ENCODE peak calls at places on chromosomes 13 and 19, in seven cellular contexts. One of them, this sample, is unnamed.

GRCh38 chr13:60358453-60358852 is 38.6 kb upstream of the TDRD3 start:
- DNase-seq in Panc1: no peak
- DNase-seq in tibial artery: no peak
- DNase-seq in heart left ventricle: no peak
- DNase-seq in omental fat pad: no peak
- DNase-seq in mesothelial cell of epicardium: no peak
- DNase-seq in RWPE1: no peak
- DNase-seq in this sample: no peak

GRCh38 chr19:3309724-3310123 is 56.7 kb upstream of the NFIC start:
- DNase-seq in Panc1: no peak
- DNase-seq in tibial artery: no peak
- DNase-seq in heart left ventricle: no peak
- DNase-seq in omental fat pad: no peak
- DNase-seq in mesothelial cell of epicardium: no peak
- DNase-seq in RWPE1: no peak
- DNase-seq in this sample: no peak

GRCh38 chr19:3534375-3535234 is 4.4 kb upstream of the TEKTIP1 start:
- DNase-seq in Panc1: no peak
- DNase-seq in tibial artery: no peak
- DNase-seq in heart left ventricle: no peak
- DNase-seq in omental fat pad: no peak
- DNase-seq in mesothelial cell of epicardium: no peak
- DNase-seq in RWPE1: no peak
- DNase-seq in this sample: peak

GRCh38 chr19:17469092-17469370 is 1.3 kb upstream of the SLC27A1 start:
- DNase-seq in Panc1: no peak
- DNase-seq in tibial artery: no peak
- DNase-seq in heart left ventricle: no peak
- DNase-seq in omental fat pad: no peak
- DNase-seq in mesothelial cell of epicardium: no peak
- DNase-seq in RWPE1: no peak
- DNase-seq in this sample: no peak

GRCh38 chr13:26051231-26052135 is at the start of gene SHISA2:
- DNase-seq in Panc1: no peak
- DNase-seq in tibial artery: no peak
- DNase-seq in heart left ventricle: peak
- DNase-seq in omental fat pad: no peak
- DNase-seq in mesothelial cell of epicardium: peak
- DNase-seq in RWPE1: peak
- DNase-seq in this sample: peak

GRCh38 chr19:35585844-35586243 is at the start of gene PMIS2:
- DNase-seq in Panc1: no peak
- DNase-seq in tibial artery: no peak
- DNase-seq in heart left ventricle: no peak
- DNase-seq in omental fat pad: no peak
- DNase-seq in mesothelial cell of epicardium: no peak
- DNase-seq in RWPE1: peak
- DNase-seq in this sample: no peak

GRCh38 chr13:70088926-70089325 is 18.7 kb upstream of the ATXN8OS start:
- DNase-seq in Panc1: no peak
- DNase-seq in tibial artery: no peak
- DNase-seq in heart left ventricle: no peak
- DNase-seq in omental fat pad: no peak
- DNase-seq in mesothelial cell of epicardium: no peak
- DNase-seq in RWPE1: no peak
- DNase-seq in this sample: no peak

GRCh38 chr13:100106005-100106404 is 17.1 kb downstream of the PCCA start:
- DNase-seq in Panc1: no peak
- DNase-seq in tibial artery: no peak
- DNase-seq in heart left ventricle: no peak
- DNase-seq in omental fat pad: no peak
- DNase-seq in mesothelial cell of epicardium: no peak
- DNase-seq in RWPE1: no peak
- DNase-seq in this sample: no peak

GRCh38 chr13:39189778-39190177 is 151.5 kb downstream of the NHLRC3 start:
- DNase-seq in Panc1: no peak
- DNase-seq in tibial artery: no peak
- DNase-seq in heart left ventricle: no peak
- DNase-seq in omental fat pad: no peak
- DNase-seq in mesothelial cell of epicardium: no peak
- DNase-seq in RWPE1: no peak
- DNase-seq in this sample: no peak

GRCh38 chr13:33838567-33839131 is 20.7 kb downstream of the RFC3 start:
- DNase-seq in Panc1: no peak
- DNase-seq in tibial artery: no peak
- DNase-seq in heart left ventricle: no peak
- DNase-seq in omental fat pad: no peak
- DNase-seq in mesothelial cell of epicardium: no peak
- DNase-seq in RWPE1: no peak
- DNase-seq in this sample: no peak

GRCh38 chr19:11203194-11204075 is 6.1 kb upstream of the KANK2 start:
- DNase-seq in Panc1: no peak
- DNase-seq in tibial artery: peak
- DNase-seq in heart left ventricle: peak
- DNase-seq in omental fat pad: peak
- DNase-seq in mesothelial cell of epicardium: peak
- DNase-seq in RWPE1: peak
- DNase-seq in this sample: peak

GRCh38 chr13:19957320-19958118 is 1.0 kb upstream of the ZMYM2 start:
- DNase-seq in Panc1: no peak
- DNase-seq in tibial artery: peak
- DNase-seq in heart left ventricle: peak
- DNase-seq in omental fat pad: peak
- DNase-seq in mesothelial cell of epicardium: peak
- DNase-seq in RWPE1: peak
- DNase-seq in this sample: peak
- TF ChIP-seq CTCF in Panc1: peak
- TF ChIP-seq CTCF in tibial artery: peak
- TF ChIP-seq CTCF in heart left ventricle: peak
- TF ChIP-seq CTCF in omental fat pad: peak
- TF ChIP-seq CTCF in mesothelial cell of epicardium: peak
- TF ChIP-seq CTCF in RWPE1: peak
- TF ChIP-seq CTCF in this sample: peak

DNA sequence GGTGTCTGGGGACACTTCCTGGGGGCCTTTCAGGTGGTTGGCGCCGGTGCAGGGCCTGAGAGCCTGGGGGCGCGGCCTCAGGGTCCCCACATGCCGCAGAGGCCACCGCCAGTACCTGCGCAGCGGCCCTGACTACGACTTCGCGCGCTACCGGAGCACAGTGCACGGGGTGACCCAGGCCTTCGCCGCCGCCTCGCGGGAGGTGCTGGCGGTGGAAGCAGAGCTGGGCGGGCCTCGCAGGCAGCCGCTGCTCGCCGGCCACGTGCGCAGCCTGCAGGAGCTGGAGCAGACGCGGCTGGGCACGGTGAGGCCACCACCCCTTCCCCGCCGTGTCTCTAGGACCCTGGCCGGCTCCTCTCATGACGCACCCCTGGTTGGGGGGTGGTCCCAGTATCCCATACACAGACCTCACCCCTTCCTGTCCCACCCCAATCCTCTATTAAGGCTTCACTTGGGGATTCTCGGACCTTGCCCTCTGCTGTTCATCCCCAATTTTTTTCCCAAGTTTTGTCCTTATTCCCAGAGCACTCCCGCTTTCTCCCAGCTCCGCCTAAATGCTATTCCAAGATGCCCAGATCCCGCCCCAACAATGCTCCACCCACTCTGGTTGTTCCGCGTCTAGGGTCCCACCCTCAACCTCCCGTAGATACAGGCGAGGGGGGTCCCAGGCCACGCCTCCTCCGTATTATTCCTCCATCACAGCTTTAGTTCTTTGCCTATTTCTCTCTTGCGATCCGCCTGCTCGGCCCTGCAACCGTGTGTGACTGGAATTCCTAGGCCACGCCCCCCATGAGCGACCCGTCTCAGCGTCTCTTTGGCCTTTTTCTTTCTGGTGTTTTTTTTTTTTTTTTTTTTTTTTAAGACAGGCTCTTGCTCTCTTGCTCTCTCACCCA is 1.0 kb downstream of the REX1BD start:
- DNase-seq in Panc1: peak
- DNase-seq in tibial artery: peak
- DNase-seq in heart left ventricle: peak
- DNase-seq in omental fat pad: no peak
- DNase-seq in mesothelial cell of epicardium: peak
- DNase-seq in RWPE1: peak
- DNase-seq in this sample: no peak
- TF ChIP-seq CTCF in Panc1: no peak
- TF ChIP-seq CTCF in tibial artery: peak
- TF ChIP-seq CTCF in heart left ventricle: peak
- TF ChIP-seq CTCF in omental fat pad: no peak
- TF ChIP-seq CTCF in mesothelial cell of epicardium: no peak
- TF ChIP-seq CTCF in RWPE1: no peak
- TF ChIP-seq CTCF in this sample: peak

DNA sequence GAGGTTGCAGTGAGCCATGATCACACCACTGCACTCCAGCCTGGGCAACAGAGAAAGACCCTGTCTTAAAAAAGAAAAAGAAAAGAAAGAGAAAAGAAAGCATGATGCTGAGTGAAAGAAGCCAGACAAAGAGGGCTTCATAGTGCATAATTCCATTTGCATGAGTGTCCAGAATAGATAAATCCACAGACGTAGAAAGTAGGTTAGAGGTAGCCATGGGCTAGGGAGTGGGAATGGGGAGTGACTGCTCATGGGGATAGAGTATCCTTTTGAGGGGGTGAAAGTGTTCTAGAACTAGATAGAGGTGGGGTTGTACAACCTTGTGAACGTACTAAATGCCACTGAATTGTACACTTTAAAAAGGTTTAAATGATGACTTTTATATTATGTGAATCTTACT is 7.6 kb upstream of the OR1I1 start:
- DNase-seq in Panc1: no peak
- DNase-seq in tibial artery: no peak
- DNase-seq in heart left ventricle: no peak
- DNase-seq in omental fat pad: no peak
- DNase-seq in mesothelial cell of epicardium: no peak
- DNase-seq in RWPE1: no peak
- DNase-seq in this sample: no peak
- TF ChIP-seq CTCF in Panc1: no peak
- TF ChIP-seq CTCF in tibial artery: no peak
- TF ChIP-seq CTCF in heart left ventricle: no peak
- TF ChIP-seq CTCF in omental fat pad: no peak
- TF ChIP-seq CTCF in mesothelial cell of epicardium: no peak
- TF ChIP-seq CTCF in RWPE1: no peak
- TF ChIP-seq CTCF in this sample: no peak

DNA sequence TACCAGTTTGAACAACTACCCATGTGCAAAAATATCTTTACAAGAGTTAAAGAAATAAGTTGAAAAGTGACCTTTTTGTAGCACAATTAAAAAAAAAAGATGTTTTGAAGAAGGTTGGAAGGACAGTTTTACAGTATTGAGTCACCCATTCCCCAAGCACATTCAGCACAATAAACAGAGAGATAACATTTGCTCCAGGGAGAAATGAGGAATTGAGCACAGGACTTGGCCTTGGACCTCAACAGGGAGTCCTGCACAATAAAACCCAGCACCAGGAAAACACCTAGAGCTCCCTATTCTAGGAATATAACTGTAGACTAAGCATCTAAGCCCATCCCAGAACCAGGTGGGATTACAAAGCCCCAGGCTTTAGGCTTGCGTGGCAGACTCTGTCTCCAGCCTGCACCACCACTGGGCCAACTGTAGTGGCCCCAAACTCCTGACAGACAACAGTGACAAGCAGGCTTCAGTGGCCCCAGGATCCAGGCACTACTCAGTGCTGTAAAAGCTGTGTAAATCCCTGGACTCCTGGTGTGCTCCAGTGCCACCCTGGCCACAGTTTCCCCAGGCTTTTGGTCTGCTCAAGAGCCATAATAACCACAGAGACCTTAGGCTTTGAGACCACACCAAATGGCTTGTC is 857.2 kb downstream of the SLITRK1 start:
- DNase-seq in Panc1: no peak
- DNase-seq in tibial artery: no peak
- DNase-seq in heart left ventricle: no peak
- DNase-seq in omental fat pad: no peak
- DNase-seq in mesothelial cell of epicardium: no peak
- DNase-seq in RWPE1: no peak
- DNase-seq in this sample: no peak
- TF ChIP-seq CTCF in Panc1: no peak
- TF ChIP-seq CTCF in tibial artery: no peak
- TF ChIP-seq CTCF in heart left ventricle: no peak
- TF ChIP-seq CTCF in omental fat pad: no peak
- TF ChIP-seq CTCF in mesothelial cell of epicardium: no peak
- TF ChIP-seq CTCF in RWPE1: no peak
- TF ChIP-seq CTCF in this sample: no peak

GRCh38 chr19:46431824-46432223 is 3.1 kb upstream of the PNMA8C start:
- DNase-seq in Panc1: no peak
- DNase-seq in tibial artery: peak
- DNase-seq in heart left ventricle: no peak
- DNase-seq in omental fat pad: no peak
- DNase-seq in mesothelial cell of epicardium: no peak
- DNase-seq in RWPE1: no peak
- DNase-seq in this sample: no peak
- TF ChIP-seq CTCF in Panc1: no peak
- TF ChIP-seq CTCF in tibial artery: no peak
- TF ChIP-seq CTCF in heart left ventricle: no peak
- TF ChIP-seq CTCF in omental fat pad: no peak
- TF ChIP-seq CTCF in mesothelial cell of epicardium: peak
- TF ChIP-seq CTCF in RWPE1: no peak
- TF ChIP-seq CTCF in this sample: no peak

This sample was measured in osteocyte.